ENCODE peak calls at places on chromosomes 3 and 15, in seven cellular contexts. D, K, O, Y, Z, T and W are unnamed samples.

GRCh38 chr15:90213123-90213817 is 12.1 kb downstream of the SEMA4B start:
- DNase-seq in K (no peak), D (no peak), O (no peak), Z (peak), Y (peak), T (peak), W (no peak)

GRCh38 chr3:127019449-127019848 is 36.5 kb downstream of the PLXNA1 start:
- DNase-seq in T (no peak), D (no peak), Z (no peak), O (no peak), Y (no peak), K (peak), W (no peak)

GRCh38 chr3:42655980-42656679 is 2.6 kb downstream of the ZBTB47 start:
- DNase-seq in O (peak), D (no peak), T (no peak), Z (no peak), K (peak), Y (no peak), W (no peak)

GRCh38 chr3:119815716-119816115 is 33.8 kb downstream of the NR1I2 start:
- DNase-seq in Y (no peak), Z (no peak), K (no peak), O (no peak), D (no peak), T (no peak), W (no peak)

GRCh38 chr15:22262613-22263020 is 182.3 kb downstream of the OR4M2 start:
- DNase-seq in Y (no peak), K (no peak), O (peak), D (no peak), Z (no peak), T (no peak), W (no peak)

GRCh38 chr3:127030328-127031045 is 47.6 kb downstream of the PLXNA1 start:
- DNase-seq in K (no peak), Y (no peak), Z (no peak), D (no peak), T (no peak), O (no peak), W (no peak)

GRCh38 chr3:62556121-62556520 is 182.8 kb upstream of the FEZF2 start:
- DNase-seq in D (no peak), Y (no peak), K (no peak), Z (no peak), T (no peak), O (no peak), W (no peak)

GRCh38 chr3:195711813-195712534 is 8.8 kb upstream of the MUC20 start:
- DNase-seq in O (no peak), Y (no peak), D (no peak), Z (no peak), K (no peak), T (no peak), W (no peak)

GRCh38 chr3:24952388-24952787 is 457.7 kb upstream of the THRB start:
- DNase-seq in T (no peak), Z (no peak), K (no peak), D (no peak), Y (no peak), O (no peak), W (no peak)

GRCh38 chr3:42012378-42012934 is 50.6 kb upstream of the ULK4 start:
- DNase-seq in T (no peak), Z (no peak), O (no peak), Y (no peak), D (no peak), K (no peak), W (no peak)

GRCh38 chr3:171351676-171352075 is 108.5 kb downstream of the TNIK start:
- DNase-seq in D (no peak), Z (peak), Y (no peak), O (no peak), T (no peak), K (peak), W (peak)

GRCh38 chr15:49380912-49381311 is 42.1 kb upstream of the FGF7 start:
- DNase-seq in O (no peak), D (no peak), Z (no peak), Y (no peak), K (no peak), T (no peak), W (no peak)

GRCh38 chr3:31165399-31165860 is 271.0 kb upstream of the GADL1 start:
- DNase-seq in D (no peak), Y (no peak), Z (no peak), T (peak), O (no peak), K (no peak), W (no peak)

GRCh38 chr15:61422773-61423172 is 193.7 kb upstream of the RORA start:
- DNase-seq in O (no peak), T (no peak), K (no peak), Y (no peak), D (no peak), Z (no peak), W (no peak)

GRCh38 chr3:15055019-15055557 is 10.0 kb downstream of the MRPS25 start:
- DNase-seq in Y (no peak), T (no peak), D (no peak), O (no peak), K (peak), Z (no peak), W (no peak)